ENCODE peak calls at places on chromosomes 12 and 14, in nine cellular contexts. One of them, this sample, is unnamed.

GRCh38 chr14:55288439-55288838 is 17.2 kb downstream of the FBXO34 start:
- DNase-seq in stimulated activated CD4-positive, alpha-beta T cell treated with anti-CD3 and anti-CD28 coated beads, Interleukin-12 subunit alpha, Interleukin-12 subunit beta, amount 100 ng/mL, for 4 hours: no peak
- DNase-seq in neuronal stem cell: no peak
- DNase-seq in NCI-H446 treated with DMSO at 0.1 percent for 48 hours: no peak
- DNase-seq in GM10248: no peak
- DNase-seq in SW480: no peak
- DNase-seq in astrocyte of the cerebellum: no peak
- DNase-seq in EL: no peak
- DNase-seq in AG04450: no peak
- DNase-seq in this sample: no peak

GRCh38 chr14:65287264-65288131 is 125.0 kb upstream of the FUT8 start:
- DNase-seq in stimulated activated CD4-positive, alpha-beta T cell treated with anti-CD3 and anti-CD28 coated beads, Interleukin-12 subunit alpha, Interleukin-12 subunit beta, amount 100 ng/mL, for 4 hours: peak
- DNase-seq in neuronal stem cell: no peak
- DNase-seq in NCI-H446 treated with DMSO at 0.1 percent for 48 hours: no peak
- DNase-seq in GM10248: peak
- DNase-seq in SW480: peak
- DNase-seq in astrocyte of the cerebellum: no peak
- DNase-seq in EL: no peak
- DNase-seq in AG04450: no peak
- DNase-seq in this sample: peak

GRCh38 chr12:58105225-58106119 is 164.1 kb downstream of the ATP23 start:
- DNase-seq in stimulated activated CD4-positive, alpha-beta T cell treated with anti-CD3 and anti-CD28 coated beads, Interleukin-12 subunit alpha, Interleukin-12 subunit beta, amount 100 ng/mL, for 4 hours: no peak
- DNase-seq in neuronal stem cell: no peak
- DNase-seq in NCI-H446 treated with DMSO at 0.1 percent for 48 hours: no peak
- DNase-seq in GM10248: no peak
- DNase-seq in SW480: peak
- DNase-seq in astrocyte of the cerebellum: no peak
- DNase-seq in EL: no peak
- DNase-seq in AG04450: no peak
- DNase-seq in this sample: peak

GRCh38 chr12:56014205-56014604 is 6.6 kb upstream of the IKZF4 start:
- DNase-seq in stimulated activated CD4-positive, alpha-beta T cell treated with anti-CD3 and anti-CD28 coated beads, Interleukin-12 subunit alpha, Interleukin-12 subunit beta, amount 100 ng/mL, for 4 hours: no peak
- DNase-seq in neuronal stem cell: no peak
- DNase-seq in NCI-H446 treated with DMSO at 0.1 percent for 48 hours: no peak
- DNase-seq in GM10248: no peak
- DNase-seq in SW480: peak
- DNase-seq in astrocyte of the cerebellum: no peak
- DNase-seq in EL: no peak
- DNase-seq in AG04450: no peak
- DNase-seq in this sample: no peak

GRCh38 chr12:108564724-108565123 is 2.3 kb downstream of the ISCU start:
- DNase-seq in stimulated activated CD4-positive, alpha-beta T cell treated with anti-CD3 and anti-CD28 coated beads, Interleukin-12 subunit alpha, Interleukin-12 subunit beta, amount 100 ng/mL, for 4 hours: no peak
- DNase-seq in neuronal stem cell: no peak
- DNase-seq in NCI-H446 treated with DMSO at 0.1 percent for 48 hours: no peak
- DNase-seq in GM10248: no peak
- DNase-seq in SW480: no peak
- DNase-seq in astrocyte of the cerebellum: no peak
- DNase-seq in EL: no peak
- DNase-seq in AG04450: no peak
- DNase-seq in this sample: no peak

GRCh38 chr14:65804752-65805473 is 392.4 kb downstream of the FUT8 start:
- DNase-seq in stimulated activated CD4-positive, alpha-beta T cell treated with anti-CD3 and anti-CD28 coated beads, Interleukin-12 subunit alpha, Interleukin-12 subunit beta, amount 100 ng/mL, for 4 hours: no peak
- DNase-seq in neuronal stem cell: no peak
- DNase-seq in NCI-H446 treated with DMSO at 0.1 percent for 48 hours: no peak
- DNase-seq in GM10248: no peak
- DNase-seq in SW480: no peak
- DNase-seq in astrocyte of the cerebellum: no peak
- DNase-seq in EL: no peak
- DNase-seq in AG04450: no peak
- DNase-seq in this sample: no peak

GRCh38 chr14:88791629-88792571 is 853 bp downstream of the EML5 start:
- DNase-seq in stimulated activated CD4-positive, alpha-beta T cell treated with anti-CD3 and anti-CD28 coated beads, Interleukin-12 subunit alpha, Interleukin-12 subunit beta, amount 100 ng/mL, for 4 hours: peak
- DNase-seq in neuronal stem cell: peak
- DNase-seq in NCI-H446 treated with DMSO at 0.1 percent for 48 hours: no peak
- DNase-seq in GM10248: peak
- DNase-seq in SW480: peak
- DNase-seq in astrocyte of the cerebellum: no peak
- DNase-seq in EL: peak
- DNase-seq in AG04450: no peak
- DNase-seq in this sample: peak

GRCh38 chr14:105330491-105330895 is 15.9 kb downstream of the PACS2 start:
- DNase-seq in stimulated activated CD4-positive, alpha-beta T cell treated with anti-CD3 and anti-CD28 coated beads, Interleukin-12 subunit alpha, Interleukin-12 subunit beta, amount 100 ng/mL, for 4 hours: no peak
- DNase-seq in neuronal stem cell: no peak
- DNase-seq in NCI-H446 treated with DMSO at 0.1 percent for 48 hours: no peak
- DNase-seq in GM10248: no peak
- DNase-seq in SW480: peak
- DNase-seq in astrocyte of the cerebellum: no peak
- DNase-seq in EL: peak
- DNase-seq in AG04450: no peak
- DNase-seq in this sample: no peak

GRCh38 chr14:77222546-77223225 is 41.1 kb downstream of the TMEM63C start:
- DNase-seq in stimulated activated CD4-positive, alpha-beta T cell treated with anti-CD3 and anti-CD28 coated beads, Interleukin-12 subunit alpha, Interleukin-12 subunit beta, amount 100 ng/mL, for 4 hours: no peak
- DNase-seq in neuronal stem cell: peak
- DNase-seq in NCI-H446 treated with DMSO at 0.1 percent for 48 hours: no peak
- DNase-seq in GM10248: no peak
- DNase-seq in SW480: no peak
- DNase-seq in astrocyte of the cerebellum: no peak
- DNase-seq in EL: no peak
- DNase-seq in AG04450: no peak
- DNase-seq in this sample: peak